ENCODE peak calls at places on chromosome 2, in six cellular contexts. One of them, this sample, is unnamed.

GRCh38 chr2:151071382-151071781 is 190.3 kb downstream of the RBM43 start:
- DNase-seq in activated T-helper 1 cell treated with anti-CD3 and anti-CD28 coated beads, Interleukin-2, amount 50 U/mL, for 16 hours: no peak
- DNase-seq in GM04504: peak
- DNase-seq in HuH-7.5: no peak
- DNase-seq in naive thymus-derived CD4-positive, alpha-beta T cell: no peak
- DNase-seq in OCI-M1: peak
- DNase-seq in this sample: peak

GRCh38 chr2:241309684-241310117 is 5.8 kb downstream of the HDLBP start:
- DNase-seq in activated T-helper 1 cell treated with anti-CD3 and anti-CD28 coated beads, Interleukin-2, amount 50 U/mL, for 16 hours: peak
- DNase-seq in GM04504: no peak
- DNase-seq in HuH-7.5: no peak
- DNase-seq in naive thymus-derived CD4-positive, alpha-beta T cell: peak
- DNase-seq in OCI-M1: peak
- DNase-seq in this sample: peak

GRCh38 chr2:179861777-179862117 is 335 bp upstream of the ZNF385B start:
- DNase-seq in naive thymus-derived CD4-positive, alpha-beta T cell: no peak
- DNase-seq in GM04504: no peak
- DNase-seq in activated T-helper 1 cell treated with anti-CD3 and anti-CD28 coated beads, Interleukin-2, amount 50 U/mL, for 16 hours: no peak
- DNase-seq in OCI-M1: no peak
- DNase-seq in HuH-7.5: peak
- DNase-seq in this sample: peak

GRCh38 chr2:73886357-73886756 is 6.5 kb upstream of the ACTG2 start:
- DNase-seq in OCI-M1: no peak
- DNase-seq in HuH-7.5: no peak
- DNase-seq in GM04504: no peak
- DNase-seq in activated T-helper 1 cell treated with anti-CD3 and anti-CD28 coated beads, Interleukin-2, amount 50 U/mL, for 16 hours: no peak
- DNase-seq in naive thymus-derived CD4-positive, alpha-beta T cell: no peak
- DNase-seq in this sample: no peak

GRCh38 chr2:84669122-84669521 is 152.8 kb downstream of the DNAH6 start:
- DNase-seq in HuH-7.5: no peak
- DNase-seq in naive thymus-derived CD4-positive, alpha-beta T cell: no peak
- DNase-seq in activated T-helper 1 cell treated with anti-CD3 and anti-CD28 coated beads, Interleukin-2, amount 50 U/mL, for 16 hours: no peak
- DNase-seq in GM04504: no peak
- DNase-seq in OCI-M1: no peak
- DNase-seq in this sample: no peak

GRCh38 chr2:12766421-12766879 is 49.7 kb downstream of the TRIB2 start:
- DNase-seq in naive thymus-derived CD4-positive, alpha-beta T cell: no peak
- DNase-seq in activated T-helper 1 cell treated with anti-CD3 and anti-CD28 coated beads, Interleukin-2, amount 50 U/mL, for 16 hours: no peak
- DNase-seq in GM04504: no peak
- DNase-seq in HuH-7.5: no peak
- DNase-seq in OCI-M1: no peak
- DNase-seq in this sample: no peak

GRCh38 chr2:63880603-63881002 is 38.9 kb downstream of the UGP2 start:
- DNase-seq in HuH-7.5: no peak
- DNase-seq in OCI-M1: no peak
- DNase-seq in activated T-helper 1 cell treated with anti-CD3 and anti-CD28 coated beads, Interleukin-2, amount 50 U/mL, for 16 hours: no peak
- DNase-seq in naive thymus-derived CD4-positive, alpha-beta T cell: no peak
- DNase-seq in GM04504: no peak
- DNase-seq in this sample: no peak

GRCh38 chr2:74302865-74303264 is 40.4 kb downstream of the SLC4A5 start:
- DNase-seq in naive thymus-derived CD4-positive, alpha-beta T cell: no peak
- DNase-seq in OCI-M1: no peak
- DNase-seq in HuH-7.5: no peak
- DNase-seq in activated T-helper 1 cell treated with anti-CD3 and anti-CD28 coated beads, Interleukin-2, amount 50 U/mL, for 16 hours: no peak
- DNase-seq in GM04504: no peak
- DNase-seq in this sample: no peak

GRCh38 chr2:168934826-168935225 is 33.7 kb downstream of the G6PC2 start:
- DNase-seq in activated T-helper 1 cell treated with anti-CD3 and anti-CD28 coated beads, Interleukin-2, amount 50 U/mL, for 16 hours: no peak
- DNase-seq in HuH-7.5: no peak
- DNase-seq in naive thymus-derived CD4-positive, alpha-beta T cell: no peak
- DNase-seq in GM04504: no peak
- DNase-seq in OCI-M1: no peak
- DNase-seq in this sample: no peak

GRCh38 chr2:132618734-132619133 is 51.3 kb downstream of the LYPD1 start:
- DNase-seq in HuH-7.5: no peak
- DNase-seq in OCI-M1: no peak
- DNase-seq in naive thymus-derived CD4-positive, alpha-beta T cell: no peak
- DNase-seq in GM04504: no peak
- DNase-seq in activated T-helper 1 cell treated with anti-CD3 and anti-CD28 coated beads, Interleukin-2, amount 50 U/mL, for 16 hours: no peak
- DNase-seq in this sample: no peak

GRCh38 chr2:233430091-233430490 is 75.8 kb downstream of the DGKD start:
- DNase-seq in naive thymus-derived CD4-positive, alpha-beta T cell: no peak
- DNase-seq in OCI-M1: peak
- DNase-seq in HuH-7.5: no peak
- DNase-seq in activated T-helper 1 cell treated with anti-CD3 and anti-CD28 coated beads, Interleukin-2, amount 50 U/mL, for 16 hours: no peak
- DNase-seq in GM04504: no peak
- DNase-seq in this sample: peak

GRCh38 chr2:238290079-238290478 is 1.7 kb upstream of the PER2 start:
- DNase-seq in OCI-M1: no peak
- DNase-seq in HuH-7.5: no peak
- DNase-seq in naive thymus-derived CD4-positive, alpha-beta T cell: no peak
- DNase-seq in activated T-helper 1 cell treated with anti-CD3 and anti-CD28 coated beads, Interleukin-2, amount 50 U/mL, for 16 hours: no peak
- DNase-seq in GM04504: no peak
- DNase-seq in this sample: peak

GRCh38 chr2:11583840-11584529 is 50.1 kb downstream of the GREB1 start:
- DNase-seq in naive thymus-derived CD4-positive, alpha-beta T cell: peak
- DNase-seq in activated T-helper 1 cell treated with anti-CD3 and anti-CD28 coated beads, Interleukin-2, amount 50 U/mL, for 16 hours: no peak
- DNase-seq in HuH-7.5: peak
- DNase-seq in OCI-M1: peak
- DNase-seq in GM04504: peak
- DNase-seq in this sample: peak

GRCh38 chr2:9488583-9489547 is 14.5 kb downstream of the IAH1 start:
- DNase-seq in GM04504: no peak
- DNase-seq in OCI-M1: no peak
- DNase-seq in activated T-helper 1 cell treated with anti-CD3 and anti-CD28 coated beads, Interleukin-2, amount 50 U/mL, for 16 hours: no peak
- DNase-seq in naive thymus-derived CD4-positive, alpha-beta T cell: no peak
- DNase-seq in HuH-7.5: no peak
- DNase-seq in this sample: no peak

GRCh38 chr2:20622731-20623130 is 28.2 kb downstream of the HS1BP3 start:
- DNase-seq in activated T-helper 1 cell treated with anti-CD3 and anti-CD28 coated beads, Interleukin-2, amount 50 U/mL, for 16 hours: no peak
- DNase-seq in OCI-M1: no peak
- DNase-seq in naive thymus-derived CD4-positive, alpha-beta T cell: no peak
- DNase-seq in GM04504: no peak
- DNase-seq in HuH-7.5: no peak
- DNase-seq in this sample: no peak

GRCh38 chr2:27407798-27408491 is 1.4 kb downstream of the PPM1G start:
- DNase-seq in OCI-M1: peak
- DNase-seq in activated T-helper 1 cell treated with anti-CD3 and anti-CD28 coated beads, Interleukin-2, amount 50 U/mL, for 16 hours: no peak
- DNase-seq in HuH-7.5: peak
- DNase-seq in GM04504: no peak
- DNase-seq in naive thymus-derived CD4-positive, alpha-beta T cell: no peak
- DNase-seq in this sample: peak

GRCh38 chr2:38907743-38908562 is 18.3 kb downstream of the ARHGEF33 start:
- DNase-seq in GM04504: no peak
- DNase-seq in HuH-7.5: no peak
- DNase-seq in naive thymus-derived CD4-positive, alpha-beta T cell: no peak
- DNase-seq in activated T-helper 1 cell treated with anti-CD3 and anti-CD28 coated beads, Interleukin-2, amount 50 U/mL, for 16 hours: no peak
- DNase-seq in OCI-M1: peak
- DNase-seq in this sample: peak

GRCh38 chr2:149329470-149330126 is 789 bp upstream of the LYPD6 start:
- DNase-seq in HuH-7.5: peak
- DNase-seq in activated T-helper 1 cell treated with anti-CD3 and anti-CD28 coated beads, Interleukin-2, amount 50 U/mL, for 16 hours: no peak
- DNase-seq in GM04504: peak
- DNase-seq in naive thymus-derived CD4-positive, alpha-beta T cell: no peak
- DNase-seq in OCI-M1: no peak
- DNase-seq in this sample: peak

GRCh38 chr2:64296150-64296500 is 151.9 kb upstream of the PELI1 start:
- DNase-seq in OCI-M1: no peak
- DNase-seq in naive thymus-derived CD4-positive, alpha-beta T cell: no peak
- DNase-seq in HuH-7.5: no peak
- DNase-seq in activated T-helper 1 cell treated with anti-CD3 and anti-CD28 coated beads, Interleukin-2, amount 50 U/mL, for 16 hours: no peak
- DNase-seq in GM04504: no peak
- DNase-seq in this sample: no peak

GRCh38 chr2:12819721-12820120 is 103.0 kb downstream of the TRIB2 start:
- DNase-seq in activated T-helper 1 cell treated with anti-CD3 and anti-CD28 coated beads, Interleukin-2, amount 50 U/mL, for 16 hours: no peak
- DNase-seq in GM04504: peak
- DNase-seq in naive thymus-derived CD4-positive, alpha-beta T cell: no peak
- DNase-seq in HuH-7.5: no peak
- DNase-seq in OCI-M1: peak
- DNase-seq in this sample: peak

GRCh38 chr2:47601518-47602015 is 181.4 kb upstream of the MSH6 start:
- DNase-seq in activated T-helper 1 cell treated with anti-CD3 and anti-CD28 coated beads, Interleukin-2, amount 50 U/mL, for 16 hours: no peak
- DNase-seq in HuH-7.5: no peak
- DNase-seq in GM04504: no peak
- DNase-seq in naive thymus-derived CD4-positive, alpha-beta T cell: no peak
- DNase-seq in OCI-M1: no peak
- DNase-seq in this sample: no peak

GRCh38 chr2:217277646-217278048 is 417.8 kb upstream of the TNP1 start:
- DNase-seq in HuH-7.5: no peak
- DNase-seq in OCI-M1: no peak
- DNase-seq in GM04504: peak
- DNase-seq in naive thymus-derived CD4-positive, alpha-beta T cell: no peak
- DNase-seq in activated T-helper 1 cell treated with anti-CD3 and anti-CD28 coated beads, Interleukin-2, amount 50 U/mL, for 16 hours: no peak
- DNase-seq in this sample: peak

GRCh38 chr2:11305338-11305737 is 39.1 kb downstream of the ROCK2 start:
- DNase-seq in naive thymus-derived CD4-positive, alpha-beta T cell: no peak
- DNase-seq in GM04504: no peak
- DNase-seq in HuH-7.5: no peak
- DNase-seq in OCI-M1: peak
- DNase-seq in activated T-helper 1 cell treated with anti-CD3 and anti-CD28 coated beads, Interleukin-2, amount 50 U/mL, for 16 hours: no peak
- DNase-seq in this sample: no peak

GRCh38 chr2:237412646-237413292 is 1.2 kb downstream of the COL6A3 start:
- DNase-seq in OCI-M1: no peak
- DNase-seq in naive thymus-derived CD4-positive, alpha-beta T cell: no peak
- DNase-seq in HuH-7.5: no peak
- DNase-seq in GM04504: no peak
- DNase-seq in activated T-helper 1 cell treated with anti-CD3 and anti-CD28 coated beads, Interleukin-2, amount 50 U/mL, for 16 hours: no peak
- DNase-seq in this sample: peak

GRCh38 chr2:67625671-67626070 is 228.5 kb downstream of the ETAA1 start:
- DNase-seq in naive thymus-derived CD4-positive, alpha-beta T cell: no peak
- DNase-seq in GM04504: peak
- DNase-seq in OCI-M1: no peak
- DNase-seq in HuH-7.5: no peak
- DNase-seq in activated T-helper 1 cell treated with anti-CD3 and anti-CD28 coated beads, Interleukin-2, amount 50 U/mL, for 16 hours: no peak
- DNase-seq in this sample: peak

GRCh38 chr2:181790716-181791649 is 100.5 kb upstream of the ITPRID2 start:
- DNase-seq in GM04504: peak
- DNase-seq in HuH-7.5: no peak
- DNase-seq in activated T-helper 1 cell treated with anti-CD3 and anti-CD28 coated beads, Interleukin-2, amount 50 U/mL, for 16 hours: no peak
- DNase-seq in OCI-M1: no peak
- DNase-seq in naive thymus-derived CD4-positive, alpha-beta T cell: no peak
- DNase-seq in this sample: peak

GRCh38 chr2:26530141-26530540 is 52.2 kb upstream of the OTOF start:
- DNase-seq in OCI-M1: no peak
- DNase-seq in naive thymus-derived CD4-positive, alpha-beta T cell: no peak
- DNase-seq in HuH-7.5: no peak
- DNase-seq in activated T-helper 1 cell treated with anti-CD3 and anti-CD28 coated beads, Interleukin-2, amount 50 U/mL, for 16 hours: no peak
- DNase-seq in GM04504: no peak
- DNase-seq in this sample: no peak

GRCh38 chr2:203532957-203533695 is 2.0 kb downstream of the RAPH1 start:
- DNase-seq in activated T-helper 1 cell treated with anti-CD3 and anti-CD28 coated beads, Interleukin-2, amount 50 U/mL, for 16 hours: no peak
- DNase-seq in OCI-M1: no peak
- DNase-seq in GM04504: no peak
- DNase-seq in naive thymus-derived CD4-positive, alpha-beta T cell: no peak
- DNase-seq in HuH-7.5: peak
- DNase-seq in this sample: peak

GRCh38 chr2:63101954-63102353 is 51.3 kb downstream of the OTX1 start:
- DNase-seq in OCI-M1: no peak
- DNase-seq in GM04504: no peak
- DNase-seq in HuH-7.5: no peak
- DNase-seq in activated T-helper 1 cell treated with anti-CD3 and anti-CD28 coated beads, Interleukin-2, amount 50 U/mL, for 16 hours: no peak
- DNase-seq in naive thymus-derived CD4-positive, alpha-beta T cell: no peak
- DNase-seq in this sample: no peak

GRCh38 chr2:212725180-212725579 is 186.6 kb upstream of the ERBB4 start:
- DNase-seq in activated T-helper 1 cell treated with anti-CD3 and anti-CD28 coated beads, Interleukin-2, amount 50 U/mL, for 16 hours: no peak
- DNase-seq in naive thymus-derived CD4-positive, alpha-beta T cell: no peak
- DNase-seq in OCI-M1: no peak
- DNase-seq in GM04504: no peak
- DNase-seq in HuH-7.5: no peak
- DNase-seq in this sample: no peak

This sample was measured in Daoy.